ENCODE peak calls at places on chromosome 15, in seven cellular contexts. S is epithelial cell of esophagus; Y is endothelial cell; K is B cell; L is cardiac muscle cell; C is spleen; Z is CD8-positive, alpha-beta T cell. M is an unnamed sample.

GRCh38 chr15:80207887-80208286 is 44.1 kb downstream of the CTXND1 start:
- DNase-seq in C (no peak), Z (no peak), Y (no peak), L (no peak), S (peak; percentile 69), K (no peak), M (no peak)

GRCh38 chr15:66955871-66956585 is 109.4 kb upstream of the SMAD3 start:
- DNase-seq in K (no peak), Z (no peak), C (no peak), L (no peak), Y (no peak), S (peak; percentile 96), M (peak; percentile 90)

GRCh38 chr15:71575474-71576045 is 234.8 kb upstream of the NR2E3 start:
- DNase-seq in Y (no peak), C (no peak), L (no peak), S (peak; percentile 34), K (no peak), Z (no peak), M (peak; percentile 49)

GRCh38 chr15:74978503-74978902 is 16.9 kb upstream of the SCAMP5 start:
- DNase-seq in K (no peak), Y (no peak), C (peak; percentile 46), S (peak; percentile 40), L (no peak), Z (no peak), M (peak; percentile 40)

GRCh38 chr15:71237456-71238188 is 122.4 kb downstream of the THSD4 start:
- DNase-seq in S (peak; percentile 99), Y (no peak), C (no peak), Z (no peak), K (no peak), L (peak; percentile 15), M (peak; percentile 95)

GRCh38 chr15:87362531-87362930 is 894.0 kb downstream of the NTRK3 start:
- DNase-seq in L (no peak), K (no peak), C (no peak), S (peak; percentile 57), Z (no peak), Y (no peak), M (peak; percentile 35)

GRCh38 chr15:66046751-66047150 is 177.5 kb downstream of the RAB11A start:
- DNase-seq in Z (no peak), Y (no peak), K (no peak), C (no peak), S (no peak), L (no peak), M (no peak)

GRCh38 chr15:31265871-31266711 is 60.5 kb upstream of the KLF13 start:
- DNase-seq in S (no peak), K (peak; percentile 85), C (peak; percentile 92), Y (no peak), Z (peak; percentile 86), L (no peak), M (no peak)

GRCh38 chr15:69451951-69452701 is 492 bp upstream of the RPLP1 start:
- DNase-seq in Z (peak; percentile 60), S (peak; percentile 45), L (no peak), K (no peak), C (no peak), Y (no peak), M (no peak)

GRCh38 chr15:92033723-92034122 is 180.2 kb downstream of the SLCO3A1 start:
- DNase-seq in Y (no peak), Z (no peak), K (no peak), L (no peak), C (no peak), S (no peak), M (no peak)

GRCh38 chr15:74043425-74044266 is 38.7 kb downstream of the GOLGA6A start:
- DNase-seq in L (no peak), C (no peak), S (no peak), Z (no peak), K (no peak), Y (no peak), M (no peak)

GRCh38 chr15:101029971-101030661 is 111.0 kb downstream of the LRRK1 start:
- DNase-seq in Z (peak; percentile 19), L (no peak), Y (no peak), C (peak; percentile 56), S (no peak), K (peak; percentile 21), M (no peak)

GRCh38 chr15:49649987-49650386 is 29.1 kb downstream of the DTWD1 start:
- DNase-seq in S (no peak), C (no peak), K (no peak), Y (no peak), L (no peak), Z (no peak), M (no peak)

GRCh38 chr15:58724471-58724870 is 25.0 kb downstream of the ADAM10 start:
- DNase-seq in Y (no peak), Z (no peak), C (no peak), S (no peak), K (peak; percentile 70), L (peak; percentile 61), M (no peak)

GRCh38 chr15:66832679-66833078 is 130.6 kb downstream of the SMAD6 start:
- DNase-seq in Y (no peak), L (no peak), Z (no peak), C (peak; percentile 2), S (peak; percentile 22), K (no peak), M (peak; percentile 25)

GRCh38 chr15:65980824-65981456 is 111.6 kb downstream of the RAB11A start:
- DNase-seq in Z (no peak), C (no peak), S (peak; percentile 89), Y (peak; percentile 73), K (no peak), L (peak; percentile 74), M (peak; percentile 67)

GRCh38 chr15:50320504-50320903 is 34.5 kb downstream of the GABPB1 start:
- DNase-seq in Y (no peak), L (no peak), K (no peak), Z (no peak), C (no peak), S (no peak), M (no peak)

GRCh38 chr15:89352476-89352875 is 17.9 kb upstream of the POLG start:
- DNase-seq in L (no peak), Z (no peak), Y (no peak), S (no peak), K (no peak), C (peak; percentile 60), M (no peak)

GRCh38 chr15:88080616-88081015 is 175.9 kb downstream of the NTRK3 start:
- DNase-seq in L (no peak), K (no peak), S (no peak), Y (no peak), Z (no peak), C (no peak), M (no peak)

GRCh38 chr15:81411056-81411455 is 37.0 kb upstream of the TMC3 start:
- DNase-seq in Y (no peak), Z (no peak), S (peak; percentile 19), C (no peak), K (no peak), L (no peak), M (no peak)
- TF ChIP-seq CTCF in Y (no peak), Z (no peak), S (peak; percentile 18), C (no peak), K (no peak), L (no peak), M (no peak)

DNA sequence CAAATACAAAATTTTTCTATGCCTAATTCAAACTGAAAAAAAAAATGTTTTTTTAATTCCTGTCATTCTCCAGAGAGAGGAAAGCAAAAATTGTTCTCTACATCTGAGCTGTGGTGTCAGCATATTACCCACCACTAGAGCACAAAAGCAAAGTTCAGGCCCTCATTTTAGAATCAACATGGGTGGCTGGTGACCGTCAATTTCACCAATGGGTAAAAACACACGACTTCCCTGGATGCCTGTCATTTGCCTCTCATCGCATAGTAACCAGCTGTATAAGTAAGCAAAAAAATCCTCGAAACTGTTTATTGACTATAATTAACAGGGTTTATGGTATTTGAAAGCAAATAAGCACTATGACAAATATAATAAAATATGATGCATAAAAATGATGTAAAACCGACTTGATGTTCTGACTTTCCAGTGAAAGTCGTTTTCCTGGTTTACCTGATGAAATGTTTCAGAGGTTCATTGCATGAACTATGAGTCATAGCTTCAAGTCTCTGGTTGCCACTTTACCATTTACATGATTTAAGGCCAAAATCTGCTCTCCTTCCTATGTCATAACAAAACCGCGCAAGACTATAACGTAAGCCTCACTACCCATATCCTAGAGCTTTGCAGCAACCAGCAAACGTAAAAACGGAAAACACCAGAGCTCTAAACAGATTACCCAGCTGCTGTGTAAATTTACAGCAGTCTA is 60.5 kb downstream of the THBS1 start:
- DNase-seq in Y (no peak), L (no peak), Z (no peak), C (no peak), K (no peak), S (peak; percentile 84), M (peak; percentile 89)
- TF ChIP-seq CTCF in Y (no peak), L (no peak), Z (no peak), C (no peak), K (no peak), S (no peak), M (peak; percentile 34)

DNA sequence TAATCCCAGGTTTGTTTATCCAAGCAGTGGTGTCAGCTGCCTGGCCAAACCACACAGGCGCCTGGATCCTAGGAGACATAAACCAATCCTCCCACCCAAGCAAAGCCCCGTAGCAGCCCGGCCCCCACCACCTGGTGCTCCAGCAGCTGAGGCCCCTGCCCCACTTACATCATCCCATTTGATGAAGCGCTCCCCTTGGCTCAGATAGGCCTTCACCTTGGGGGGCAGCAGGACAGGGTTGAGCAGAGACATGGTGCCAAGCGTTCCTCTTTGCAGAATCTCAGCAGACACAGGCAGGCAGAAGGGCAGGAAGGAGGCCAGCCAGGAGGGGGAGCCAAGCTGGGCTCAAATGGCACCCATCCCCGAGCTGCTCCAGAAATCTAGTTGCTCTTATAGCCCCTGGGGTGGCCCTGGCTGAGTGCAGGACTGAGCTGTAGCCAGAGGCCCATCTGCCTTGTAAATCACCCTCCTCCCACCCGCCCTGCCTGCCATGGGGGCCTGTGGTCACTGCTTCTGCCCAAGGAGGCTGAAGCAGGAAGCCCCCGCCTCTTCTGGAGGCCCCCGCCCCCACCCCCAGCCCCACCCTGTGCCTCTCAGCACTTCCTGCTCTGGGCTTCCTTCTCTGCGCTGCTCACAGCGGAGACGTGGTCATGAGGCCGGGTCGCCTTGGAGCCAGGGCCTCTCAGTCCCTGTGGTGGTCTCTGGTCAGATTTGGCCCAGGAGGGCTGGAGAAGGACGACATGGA is at the start of gene PLCB2:
- DNase-seq in Z (peak; percentile 86), S (no peak), K (peak; percentile 65), L (no peak), Y (peak; percentile 38), C (peak; percentile 94), M (no peak)
- TF ChIP-seq CTCF in Z (peak; percentile 57), S (peak; percentile 22), K (peak; percentile 59), L (peak; percentile 25), Y (no peak), C (peak; percentile 67), M (peak; percentile 45)

GRCh38 chr15:25136119-25136518 is 181.3 kb downstream of the SNRPN start:
- DNase-seq in Y (peak; percentile 7), L (peak; percentile 45), S (peak; percentile 8), K (no peak), C (no peak), Z (no peak), M (no peak)
- TF ChIP-seq CTCF in Y (peak; percentile 27), L (peak; percentile 18), S (peak; percentile 33), K (no peak), C (no peak), Z (no peak), M (peak; percentile 41)